ENCODE peak calls at places on chromosomes 2 and 18, in six cellular contexts. H is T-helper 2 cell; F is epithelial cell of esophagus; N is NCI-H226; I is stimulated activated CD4-positive, alpha-beta T cell treated with anti-CD3 and anti-CD28 coated beads, Interleukin-1b, Interleukin-23, amount 100 ng/mL, for 1 hour; W is ACHN. P is an unnamed sample.

GRCh38 chr2:238895361-238895882 is 47.5 kb downstream of the TWIST2 start:
- DNase-seq in W (no peak), I (no peak), N (no peak), H (no peak), F (no peak), P (no peak)

GRCh38 chr2:53334610-53335009 is 433.0 kb upstream of the CHAC2 start:
- DNase-seq in W (no peak), I (no peak), N (no peak), H (no peak), F (no peak), P (no peak)

GRCh38 chr2:215137741-215138340 is 585 bp downstream of the ABCA12 start:
- DNase-seq in F (peak; percentile 93), W (peak; percentile 66), H (no peak), N (peak; percentile 41), I (no peak), P (peak; percentile 42)

GRCh38 chr2:68739261-68740183 is 4.9 kb downstream of the ARHGAP25 start:
- DNase-seq in I (no peak), F (no peak), N (no peak), W (no peak), H (peak; percentile 42), P (no peak)

GRCh38 chr18:22186484-22186971 is 17.1 kb downstream of the GATA6 start:
- DNase-seq in F (peak; percentile 63), N (no peak), W (peak; percentile 45), I (no peak), H (no peak), P (peak; percentile 60)

GRCh38 chr2:119647440-119648169 is 31.4 kb upstream of the TMEM177 start:
- DNase-seq in I (no peak), N (peak; percentile 72), H (no peak), W (no peak), F (peak; percentile 84), P (no peak)

GRCh38 chr2:168565112-168565511 is 109.0 kb downstream of the CERS6 start:
- DNase-seq in H (no peak), N (peak; percentile 67), I (no peak), W (peak; percentile 15), F (peak; percentile 97), P (no peak)

GRCh38 chr2:102540882-102541281 is 67.9 kb downstream of the SLC9A4 start:
- DNase-seq in W (no peak), F (peak; percentile 69), I (no peak), N (no peak), H (no peak), P (peak; percentile 13)